ENCODE peak calls at places on chromosomes 5 and 9, in five cellular contexts. A is SK-N-SH, Q is transverse colon, P is ovary, H is A549. K is an unnamed sample. For H3K4me1, the result is how much of the 10 kb centered on the place peaks cover.

GRCh38 chr5:75611324-75612210 is at the start of gene ANKDD1B:
- DNase-seq in H (peak), Q (peak), P (peak), A (peak), K (peak)

GRCh38 chr5:79330071-79330470 is 94.1 kb downstream of the JMY start:
- DNase-seq in H (no peak), P (no peak), Q (no peak), A (no peak), K (no peak)

GRCh38 chr9:112074250-112075008 is 100.7 kb downstream of the SUSD1 start:
- DNase-seq in A (peak), Q (peak), P (peak), H (no peak), K (no peak)

GRCh38 chr5:131209506-131210191 is 38.9 kb downstream of the LYRM7 start:
- DNase-seq in H (no peak), Q (no peak), P (no peak), A (no peak), K (no peak)

GRCh38 chr5:152349683-152350526 is 55.2 kb downstream of the NMUR2 start:
- DNase-seq in Q (peak), A (peak), H (peak), P (no peak), K (no peak)

GRCh38 chr9:69122086-69122390 is 52.0 kb upstream of the TJP2 start:
- DNase-seq in A (peak), H (peak), P (peak), Q (peak), K (peak)

GRCh38 chr5:136007271-136007670 is 21.5 kb upstream of the TGFBI start:
- DNase-seq in P (no peak), H (no peak), A (no peak), Q (no peak), K (no peak)

GRCh38 chr5:134138416-134139376 is 24.2 kb downstream of the TCF7 start:
- DNase-seq in A (no peak), P (no peak), Q (no peak), H (no peak), K (peak)

GRCh38 chr9:2875218-2875977 is 31.5 kb upstream of the PUM3 start:
- DNase-seq in H (no peak), A (no peak), Q (no peak), P (no peak), K (no peak)

GRCh38 chr9:125805057-125805456 is 57.9 kb downstream of the PBX3 start:
- DNase-seq in P (no peak), H (no peak), A (no peak), Q (no peak), K (no peak)

GRCh38 chr9:130640681-130641080 is 23.7 kb upstream of the PRDM12 start:
- DNase-seq in Q (no peak), P (no peak), H (no peak), A (no peak), K (no peak)

GRCh38 chr5:78886650-78887230 is 98.4 kb downstream of the ARSB start:
- DNase-seq in P (no peak), A (peak), Q (no peak), H (peak), K (no peak)

GRCh38 chr5:144467795-144468194 is 297.1 kb downstream of the KCTD16 start:
- DNase-seq in H (peak), A (peak), P (no peak), Q (peak), K (no peak)

GRCh38 chr5:14453486-14453885 is 128.1 kb upstream of the OTULINL start:
- DNase-seq in H (no peak), Q (no peak), A (no peak), P (no peak), K (no peak)

GRCh38 chr5:57817924-57818323 is 335.3 kb upstream of the ACTBL2 start:
- DNase-seq in A (no peak), H (no peak), Q (no peak), P (no peak), K (no peak)

GRCh38 chr9:81417885-81418284 is 271.5 kb downstream of the TLE1 start:
- DNase-seq in A (no peak), H (no peak), P (no peak), Q (no peak), K (no peak)

GRCh38 chr5:35926389-35927051 is 11.9 kb downstream of the CAPSL start:
- DNase-seq in Q (peak), P (peak), A (peak), H (peak), K (no peak)

GRCh38 chr9:94675008-94675841 is 35.9 kb upstream of the FBP1 start:
- DNase-seq in P (no peak), Q (no peak), H (no peak), A (no peak), K (no peak)

GRCh38 chr5:17218353-17219005 is 1.0 kb downstream of the BASP1 start:
- DNase-seq in H (no peak), A (peak), P (peak), Q (peak), K (peak)

GRCh38 chr9:120914410-120914809 is 12.2 kb downstream of the TRAF1 start:
- DNase-seq in A (no peak), Q (no peak), H (no peak), P (no peak), K (peak)

GRCh38 chr5:59729820-59730219 is 163.7 kb downstream of the PDE4D start:
- DNase-seq in H (no peak), P (no peak), A (no peak), Q (no peak), K (no peak)

GRCh38 chr9:70156729-70157128 is 102.0 kb upstream of the SMC5 start:
- DNase-seq in A (no peak), Q (no peak), H (no peak), P (no peak), K (no peak)

GRCh38 chr9:123453904-123454321 is 97.9 kb downstream of the CRB2 start:
- DNase-seq in A (no peak), H (no peak), Q (peak), P (no peak), K (no peak)

GRCh38 chr5:154778534-154778933 is 23.4 kb downstream of the LARP1 start:
- DNase-seq in Q (no peak), P (no peak), A (no peak), H (no peak), K (no peak)

DNA sequence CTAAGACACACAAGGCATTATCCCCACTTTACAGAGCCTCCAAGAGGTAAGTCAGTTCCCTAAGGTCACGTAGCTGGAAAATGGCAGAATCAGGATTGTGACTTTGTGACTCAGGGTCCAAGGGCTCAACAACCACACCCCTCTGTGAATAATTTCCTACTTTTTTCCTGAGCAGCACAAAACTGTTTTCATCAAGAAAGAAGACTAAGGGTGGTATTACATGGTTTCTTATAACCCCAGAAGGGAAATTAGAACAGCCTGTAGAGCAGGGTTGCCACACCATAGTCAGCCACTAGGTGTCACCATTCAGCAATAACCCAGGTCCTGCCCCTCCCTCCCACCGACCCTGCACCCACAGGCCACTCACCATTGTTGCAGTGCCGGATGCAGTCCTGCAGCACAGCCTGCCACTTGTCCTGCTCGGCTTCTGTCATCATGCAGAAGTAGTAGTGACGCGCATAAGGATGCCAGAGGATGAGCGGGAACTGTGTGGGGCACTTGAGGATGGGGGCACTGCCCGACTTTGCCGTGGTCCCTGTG is 72.1 kb downstream of the LRSAM1 start:
- DNase-seq in P (no peak), H (no peak), Q (no peak), A (peak), K (no peak)
- H3K4me1 ChIP-seq in P (under half), H (under half), Q (under half), A (under half), K (under half)

GRCh38 chr9:91864372-91864771 is 85.7 kb downstream of the ROR2 start:
- DNase-seq in Q (no peak), P (no peak), A (no peak), H (no peak), K (no peak)
- H3K27ac ChIP-seq in Q (no peak), P (no peak), A (no peak), H (no peak), K (no peak)

GRCh38 chr5:42894057-42894456 is 82.4 kb upstream of the SELENOP start:
- DNase-seq in Q (no peak), P (no peak), A (no peak), H (no peak), K (no peak)
- H3K4me3 ChIP-seq in Q (no peak), P (no peak), A (peak), H (no peak), K (no peak)

DNA sequence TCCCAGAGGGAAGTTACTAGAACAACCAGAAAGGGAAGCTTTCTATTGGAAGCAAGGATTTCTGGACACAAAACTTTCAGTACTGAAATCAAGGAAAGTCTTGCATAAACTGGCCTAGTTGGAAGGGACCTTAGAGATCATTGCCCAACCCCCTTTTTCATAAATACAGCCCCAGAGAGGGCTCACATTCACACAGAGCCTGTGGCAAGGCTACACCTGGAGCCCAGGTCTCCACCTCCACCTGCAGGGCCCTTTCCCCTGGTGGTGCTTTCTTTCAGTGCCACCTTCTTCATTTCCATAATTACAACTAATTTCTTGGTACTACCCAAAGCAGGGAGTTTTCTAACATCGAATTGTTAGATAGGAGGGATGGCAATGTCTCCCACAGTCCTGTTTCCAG is 85.7 kb downstream of the ADRB2 start:
- DNase-seq in H (no peak), P (no peak), Q (no peak), A (no peak), K (no peak)
- H3K4me1 ChIP-seq in H (under half), P (under half), Q (under half), A (under half), K (under half)

DNA sequence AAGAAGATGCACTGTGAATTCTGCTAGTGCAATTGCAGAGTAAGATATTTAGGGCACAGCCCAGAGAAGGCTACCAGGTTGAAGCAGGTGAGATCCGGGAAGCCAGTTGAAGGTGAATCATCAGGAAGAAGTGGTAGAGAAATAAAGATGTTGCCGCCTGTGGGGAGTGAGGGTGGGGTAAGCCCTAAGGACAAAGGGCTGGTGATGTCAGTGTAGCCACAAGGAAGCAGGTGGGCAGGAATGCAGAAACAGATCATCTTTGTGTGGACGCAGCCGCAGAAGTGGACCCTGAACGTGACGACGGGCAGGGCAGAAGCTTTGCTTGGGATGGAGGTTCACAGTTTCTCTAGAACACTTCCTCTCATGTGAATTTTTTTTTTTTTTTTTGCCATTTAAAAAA is 164.2 kb downstream of the ACTL7B start:
- DNase-seq in P (no peak), H (no peak), Q (peak), A (no peak), K (no peak)
- H3K27ac ChIP-seq in P (no peak), H (no peak), Q (peak), A (no peak), K (no peak)

GRCh38 chr5:8458038-8458383 is 589.1 kb downstream of the MTRR start:
- DNase-seq in P (no peak), Q (no peak), A (no peak), H (no peak), K (no peak)
- H3K4me3 ChIP-seq in P (peak), Q (peak), A (peak), H (peak), K (peak)